ENCODE peak calls at places on chromosomes 7 and 10, in five cellular contexts. U is adrenal gland, G is breast epithelium, H is Peyer's patch, Q is thyroid gland. D is an unnamed sample. For H3K36me3, the result is how much of the 10 kb centered on the place peaks cover.

GRCh38 chr10:89242840-89243586 is 8.6 kb downstream of the LIPA start:
- DNase-seq in U (no peak), G (no peak), H (no peak), Q (no peak), D (no peak)

GRCh38 chr10:131175891-131176290 is 135.6 kb downstream of the TCERG1L start:
- DNase-seq in U (no peak), G (no peak), H (no peak), Q (no peak), D (peak)

GRCh38 chr7:28062197-28062988 is 118.2 kb downstream of the JAZF1 start:
- DNase-seq in U (peak), G (no peak), H (peak), Q (peak), D (no peak)

GRCh38 chr10:133438711-133439273 is 14.4 kb upstream of the SPRN start:
- DNase-seq in U (no peak), G (peak), H (no peak), Q (no peak), D (peak)

GRCh38 chr10:101162677-101163076 is 31.6 kb downstream of the TLX1 start:
- DNase-seq in U (no peak), G (no peak), H (no peak), Q (no peak), D (no peak)

GRCh38 chr10:102729090-102730026 is 14.4 kb upstream of the WBP1L start:
- DNase-seq in U (peak), G (peak), H (peak), Q (peak), D (peak)

GRCh38 chr7:9488555-9488954 is 1055.1 kb downstream of the NXPH1 start:
- DNase-seq in U (no peak), G (no peak), H (no peak), Q (no peak), D (no peak)

GRCh38 chr10:100470367-100470766 is 7.6 kb downstream of the WNT8B start:
- DNase-seq in U (no peak), G (no peak), H (no peak), Q (no peak), D (no peak)

GRCh38 chr10:78338717-78339116 is 305.1 kb downstream of the RPS24 start:
- DNase-seq in U (no peak), G (peak), H (peak), Q (peak), D (peak)

GRCh38 chr10:93680414-93681047 is 21.9 kb downstream of the FRA10AC1 start:
- DNase-seq in U (no peak), G (no peak), H (no peak), Q (no peak), D (no peak)

GRCh38 chr10:34815174-34816066 is at the start of gene PARD3:
- DNase-seq in U (peak), G (peak), H (peak), Q (peak), D (peak)

GRCh38 chr7:131157530-131158243 is 170.0 kb upstream of the MKLN1 start:
- DNase-seq in U (peak), G (peak), H (peak), Q (no peak), D (peak)

GRCh38 chr7:100486111-100486636 is 2.4 kb downstream of the NYAP1 start:
- DNase-seq in U (no peak), G (no peak), H (no peak), Q (no peak), D (no peak)

GRCh38 chr10:110357252-110357780 is 52.6 kb upstream of the SMNDC1 start:
- DNase-seq in U (no peak), G (no peak), H (peak), Q (no peak), D (no peak)
- TF ChIP-seq POLR2A in U (no peak), G (no peak), H (no peak), Q (no peak), D (no peak)

GRCh38 chr7:151130741-151131157 is 36.7 kb downstream of the GBX1 start:
- DNase-seq in U (no peak), G (no peak), H (no peak), Q (no peak), D (no peak)
- H3K36me3 ChIP-seq in U (under half), G (under half), H (under half), Q (half or more), D (half or more)

DNA sequence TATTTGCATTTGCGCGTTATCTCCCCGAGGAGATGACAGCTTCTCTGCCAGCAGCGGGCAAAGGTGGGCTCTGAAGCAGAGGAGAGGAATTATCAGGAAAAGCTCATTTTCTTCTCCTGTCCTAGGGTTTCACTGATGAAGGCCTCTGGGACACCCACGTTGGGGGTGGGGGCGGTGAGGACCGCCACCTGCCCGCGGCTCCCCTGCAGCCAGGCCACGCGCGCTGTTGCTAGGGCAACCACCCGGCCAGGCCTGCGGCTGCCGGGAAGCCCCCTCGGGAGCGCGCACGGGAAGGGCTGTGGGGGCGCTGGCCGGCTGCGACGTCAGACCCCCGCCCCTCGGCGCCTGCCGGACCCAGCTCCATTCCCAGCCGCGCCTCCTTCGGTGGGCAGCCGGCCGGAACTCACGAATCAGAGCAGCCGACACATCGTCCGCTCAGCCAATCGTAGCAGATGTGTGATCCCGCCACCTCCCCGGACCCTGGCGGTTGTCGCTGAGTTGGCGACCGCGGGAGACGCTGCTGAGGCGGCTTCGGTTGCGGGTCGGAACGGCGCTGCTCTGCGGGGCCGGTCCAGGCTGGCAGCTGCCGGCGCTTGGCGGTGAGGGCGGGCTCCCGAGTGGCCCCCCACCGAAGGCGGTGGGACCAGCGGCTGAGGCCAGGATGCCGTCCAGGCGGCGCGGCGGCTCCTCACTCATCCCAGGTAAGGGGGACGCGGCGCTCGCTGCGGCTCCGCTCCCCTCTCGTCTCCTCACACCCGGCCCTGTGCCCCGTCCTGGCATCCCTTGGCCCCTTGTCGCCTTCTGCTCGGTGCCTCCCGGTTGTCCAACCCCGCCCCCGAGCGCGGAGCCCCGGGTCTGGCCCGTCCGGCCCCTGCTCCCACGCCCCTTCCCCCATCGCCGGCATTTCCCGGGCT is at the start of gene TPST1:
- DNase-seq in U (peak), G (peak), H (peak), Q (peak), D (peak)
- TF ChIP-seq POLR2A in U (peak), G (peak), H (no peak), Q (peak), D (peak)

GRCh38 chr10:80154626-80154977 is 22.1 kb downstream of the PLAC9 start:
- DNase-seq in U (no peak), G (no peak), H (no peak), Q (no peak), D (no peak)

GRCh38 chr10:80154978-80155695 is 22.6 kb downstream of the PLAC9 start:
- DNase-seq in U (no peak), G (peak), H (no peak), Q (no peak), D (no peak)

GRCh38 chr10:80157561-80157960 is 25.0 kb downstream of the PLAC9 start:
- DNase-seq in U (no peak), G (no peak), H (no peak), Q (no peak), D (no peak)

GRCh38 chr10:80156216-80156615 is 23.7 kb downstream of the PLAC9 start:
- DNase-seq in U (no peak), G (no peak), H (no peak), Q (no peak), D (no peak)

DNA sequence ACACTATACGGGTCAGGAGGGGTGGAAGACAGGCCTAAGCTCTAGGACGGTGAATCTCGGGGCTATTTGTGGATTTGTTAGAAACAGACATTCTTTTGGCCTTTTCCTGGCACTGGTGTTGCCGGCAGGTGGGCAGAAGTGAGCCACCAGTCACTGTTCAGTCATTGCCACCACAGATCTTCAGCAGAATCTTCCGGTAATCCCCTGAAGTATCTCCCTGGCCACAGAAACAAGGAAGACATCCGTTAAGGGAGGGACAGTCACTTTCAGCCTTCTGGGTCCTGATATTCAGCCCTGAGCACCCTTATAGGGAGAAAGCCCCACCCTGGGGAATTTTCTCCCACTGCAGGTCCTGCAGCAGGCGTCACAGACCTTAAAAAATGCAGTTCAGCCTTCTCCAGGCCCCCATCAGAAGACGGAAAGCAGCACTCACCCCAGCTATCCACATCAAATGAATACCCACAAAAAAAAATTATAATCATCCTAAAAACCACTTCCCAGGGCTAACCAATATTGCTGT is 23.2 kb downstream of the PLAC9 start:
- DNase-seq in U (no peak), G (no peak), H (no peak), Q (no peak), D (no peak)
- H3K36me3 ChIP-seq in U (under half), G (under half), H (under half), Q (under half), D (half or more)

DNA sequence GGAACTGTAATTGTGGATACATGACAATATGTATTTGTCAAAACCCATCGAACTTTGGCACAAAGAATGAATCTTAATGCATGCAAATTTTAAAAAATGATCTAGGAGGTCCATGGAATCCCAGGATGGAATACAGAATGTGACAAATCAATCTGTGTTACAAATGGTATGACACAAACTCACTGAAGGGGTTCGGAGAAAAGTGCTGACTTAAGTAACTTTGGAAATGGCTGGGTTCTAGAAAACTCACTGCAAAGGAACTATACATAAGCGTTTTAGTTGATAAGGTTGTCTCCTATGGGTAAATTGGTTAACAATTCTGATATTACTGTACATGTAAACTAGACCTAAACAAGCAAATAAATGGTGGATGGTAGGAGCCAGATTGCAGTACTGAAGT is 26.0 kb downstream of the CALN1 start:
- DNase-seq in U (no peak), G (no peak), H (no peak), Q (no peak), D (no peak)
- TF ChIP-seq POLR2A in U (no peak), G (no peak), H (no peak), Q (no peak), D (no peak)

GRCh38 chr7:44212581-44213184 is 11.9 kb downstream of the YKT6 start:
- DNase-seq in U (no peak), G (no peak), H (no peak), Q (no peak), D (peak)
- H3K36me3 ChIP-seq in U (under half), G (under half), H (under half), Q (half or more), D (half or more)

D was measured in suprapubic skin.